ENCODE peak calls at places on chromosome 17, in six cellular contexts. N, Z, L, B, U and A are unnamed samples.

GRCh38 chr17:46832945-46833839 is 14.7 kb upstream of the WNT3 start:
- DNase-seq in B (peak), U (no peak), N (no peak), L (no peak), Z (peak), A (peak)

GRCh38 chr17:39018267-39019134 is 51.3 kb upstream of the FBXO47 start:
- DNase-seq in B (peak), N (no peak), U (no peak), L (no peak), Z (no peak), A (no peak)

GRCh38 chr17:76414334-76415295 is 30.2 kb downstream of the SPHK1 start:
- DNase-seq in Z (peak), N (no peak), U (no peak), B (no peak), L (peak), A (peak)

GRCh38 chr17:56297142-56297541 is 143.9 kb downstream of the ANKFN1 start:
- DNase-seq in B (peak), L (no peak), N (no peak), U (peak), Z (no peak), A (peak)

GRCh38 chr17:35540589-35541404 is 3.3 kb upstream of the SLFN12L start:
- DNase-seq in U (peak), L (no peak), Z (peak), N (no peak), B (peak), A (peak)

GRCh38 chr17:79101111-79101673 is 26.6 kb downstream of the ENGASE start:
- DNase-seq in L (no peak), Z (no peak), U (no peak), N (no peak), B (no peak), A (no peak)

GRCh38 chr17:16243811-16244567 is 27.0 kb downstream of the PIGL start:
- DNase-seq in Z (no peak), U (peak), N (no peak), B (no peak), L (no peak), A (peak)

GRCh38 chr17:57294075-57294474 is 37.8 kb downstream of the MSI2 start:
- DNase-seq in N (no peak), L (no peak), U (no peak), Z (no peak), B (no peak), A (no peak)

GRCh38 chr17:59707971-59708425 is 544 bp downstream of the VMP1 start:
- DNase-seq in B (peak), L (no peak), Z (no peak), N (no peak), U (no peak), A (no peak)

GRCh38 chr17:36870618-36871002 is 66.7 kb upstream of the LHX1 start:
- DNase-seq in B (no peak), N (no peak), U (no peak), L (no peak), Z (no peak), A (no peak)

GRCh38 chr17:3036800-3037199 is 26.6 kb downstream of the OR1D5 start:
- DNase-seq in Z (no peak), N (no peak), L (no peak), U (no peak), B (no peak), A (no peak)

GRCh38 chr17:42849031-42849430 is 2.0 kb upstream of the AOC3 start:
- DNase-seq in L (no peak), Z (no peak), U (no peak), B (no peak), N (no peak), A (no peak)

GRCh38 chr17:65438708-65439294 is 122.6 kb downstream of the AXIN2 start:
- DNase-seq in N (no peak), Z (no peak), L (no peak), B (peak), U (no peak), A (peak)

GRCh38 chr17:75845933-75846700 is 1.9 kb upstream of the UNC13D start:
- DNase-seq in U (no peak), B (no peak), L (no peak), N (no peak), Z (no peak), A (no peak)

GRCh38 chr17:56785396-56785795 is 48.3 kb downstream of the C17orf67 start:
- DNase-seq in N (no peak), U (no peak), Z (no peak), L (peak), B (peak), A (peak)

GRCh38 chr17:68248199-68248825 is 469 bp downstream of the AMZ2 start:
- DNase-seq in U (no peak), N (no peak), B (peak), L (peak), Z (no peak), A (peak)

GRCh38 chr17:27489045-27489715 is 32.9 kb downstream of the KSR1 start:
- DNase-seq in U (no peak), Z (peak), N (no peak), L (peak), B (no peak), A (peak)

GRCh38 chr17:31371511-31372097 is 19.9 kb upstream of the RAB11FIP4 start:
- DNase-seq in B (peak), L (no peak), Z (no peak), U (no peak), N (no peak), A (peak)

GRCh38 chr17:28744104-28744801 is 442 bp downstream of the TRAF4 start:
- DNase-seq in N (peak), U (peak), Z (peak), L (no peak), B (peak), A (peak)

GRCh38 chr17:78958556-78959191 is 21.0 kb downstream of the LGALS3BP start:
- DNase-seq in N (no peak), Z (no peak), U (no peak), B (no peak), L (no peak), A (no peak)

GRCh38 chr17:31586946-31587345 is 195.5 kb downstream of the RAB11FIP4 start:
- DNase-seq in U (no peak), B (no peak), L (no peak), Z (no peak), N (no peak), A (peak)

GRCh38 chr17:50681260-50682200 is 26.2 kb downstream of the ANKRD40 start:
- DNase-seq in L (peak), N (no peak), B (peak), Z (no peak), U (no peak), A (peak)

GRCh38 chr17:61431594-61432311 is 20.5 kb upstream of the TBX4 start:
- DNase-seq in U (no peak), L (no peak), N (no peak), Z (no peak), B (peak), A (peak)

GRCh38 chr17:76826290-76827138 is 41.7 kb upstream of the MGAT5B start:
- DNase-seq in Z (no peak), U (peak), B (no peak), L (no peak), N (no peak), A (no peak)

GRCh38 chr17:1082579-1082978 is 85.7 kb downstream of the TIMM22 start:
- DNase-seq in U (no peak), L (no peak), Z (no peak), B (peak), N (no peak), A (peak)

GRCh38 chr17:49121696-49122292 is 10.8 kb upstream of the B4GALNT2 start:
- DNase-seq in L (no peak), U (no peak), N (no peak), B (no peak), Z (no peak), A (no peak)

GRCh38 chr17:26773189-26774188 is 520.4 kb upstream of the WSB1 start:
- DNase-seq in U (no peak), B (no peak), N (no peak), Z (no peak), L (no peak), A (no peak)

GRCh38 chr17:40295471-40296457 is 8.1 kb downstream of the CDC6 start:
- DNase-seq in L (no peak), B (no peak), N (no peak), U (no peak), Z (no peak), A (no peak)

GRCh38 chr17:41782142-41782541 is 4.4 kb downstream of the JUP start:
- DNase-seq in Z (no peak), N (no peak), U (no peak), L (no peak), B (no peak), A (no peak)

GRCh38 chr17:44916059-44916780 is 920 bp upstream of the GFAP start:
- DNase-seq in U (no peak), N (no peak), L (no peak), B (no peak), Z (no peak), A (no peak)

GRCh38 chr17:17180141-17180603 is 26.0 kb downstream of the PLD6 start:
- DNase-seq in L (no peak), Z (no peak), U (peak), N (no peak), B (no peak), A (no peak)

GRCh38 chr17:78643326-78643725 is 66.1 kb upstream of the DNAH17 start:
- DNase-seq in B (no peak), N (no peak), Z (no peak), U (no peak), L (no peak), A (no peak)

GRCh38 chr17:22514767-22515320 is 822.5 kb downstream of the KCNJ18 start:
- DNase-seq in L (no peak), B (no peak), Z (no peak), U (no peak), N (no peak), A (no peak)

GRCh38 chr17:74118504-74118903 is 85.0 kb upstream of the RPL38 start:
- DNase-seq in Z (no peak), L (no peak), U (no peak), B (no peak), N (no peak), A (no peak)

GRCh38 chr17:17401271-17401781 is 75.5 kb upstream of the MED9 start:
- DNase-seq in B (no peak), N (no peak), Z (peak), L (no peak), U (no peak), A (peak)

GRCh38 chr17:41404024-41404651 is 6.7 kb upstream of the KRT31 start:
- DNase-seq in Z (no peak), U (peak), L (peak), B (peak), N (no peak), A (peak)

GRCh38 chr17:47872019-47872650 is 21.2 kb upstream of the SP6 start:
- DNase-seq in L (no peak), N (no peak), B (no peak), Z (no peak), U (no peak), A (no peak)

GRCh38 chr17:34998205-34998604 is 17.9 kb downstream of the LIG3 start:
- DNase-seq in U (peak), N (peak), B (peak), L (no peak), Z (peak), A (peak)